ENCODE peak calls at places on chromosomes 12 and 14, in ten cellular contexts. J, V, O, F, R, I, C, B, Y and Q are unnamed samples.

GRCh38 chr12:51833446-51834227 is 14.9 kb downstream of the FIGNL2 start:
- DNase-seq in J (no peak), V (no peak), O (no peak), F (no peak), R (no peak), I (peak), C (no peak), B (no peak), Y (no peak), Q (no peak)

GRCh38 chr12:133058203-133059125 is 21.2 kb downstream of the ZNF84 start:
- DNase-seq in J (no peak), V (no peak), O (no peak), F (peak), R (no peak), I (no peak), C (no peak), B (no peak), Y (no peak), Q (no peak)

GRCh38 chr14:91898256-91898843 is 31.0 kb upstream of the TC2N start:
- DNase-seq in J (no peak), V (no peak), O (no peak), F (no peak), R (no peak), I (no peak), C (no peak), B (no peak), Y (no peak), Q (no peak)

GRCh38 chr12:53180931-53181645 is 363 bp upstream of the CSAD start:
- DNase-seq in J (peak), V (peak), O (no peak), F (peak), R (peak), I (peak), C (peak), B (peak), Y (peak), Q (peak)

GRCh38 chr14:64444984-64445845 is 20.1 kb upstream of the AKAP5 start:
- DNase-seq in J (no peak), V (no peak), O (peak), F (peak), R (peak), I (no peak), C (no peak), B (peak), Y (no peak), Q (no peak)

GRCh38 chr14:56659964-56660551 is 80.5 kb downstream of the TMEM260 start:
- DNase-seq in J (no peak), V (no peak), O (peak), F (peak), R (no peak), I (no peak), C (peak), B (no peak), Y (peak), Q (no peak)

GRCh38 chr12:109761631-109761950 is 48.0 kb downstream of the FAM222A start:
- DNase-seq in J (no peak), V (no peak), O (no peak), F (no peak), R (peak), I (peak), C (no peak), B (no peak), Y (peak), Q (no peak)

GRCh38 chr12:6626654-6627283 is 9.0 kb downstream of the LPAR5 start:
- DNase-seq in J (no peak), V (no peak), O (no peak), F (no peak), R (no peak), I (no peak), C (no peak), B (no peak), Y (no peak), Q (no peak)

GRCh38 chr12:2792670-2793500 is 1.9 kb upstream of the FKBP4 start:
- DNase-seq in J (no peak), V (no peak), O (no peak), F (no peak), R (no peak), I (no peak), C (no peak), B (no peak), Y (no peak), Q (no peak)

GRCh38 chr12:52268212-52268611 is 6.2 kb upstream of the KRT86 start:
- DNase-seq in J (no peak), V (no peak), O (no peak), F (peak), R (no peak), I (no peak), C (no peak), B (no peak), Y (no peak), Q (no peak)

GRCh38 chr12:132600048-132601032 is 10.0 kb downstream of the LRCOL1 start:
- DNase-seq in J (peak), V (peak), O (no peak), F (peak), R (peak), I (peak), C (peak), B (peak), Y (peak), Q (peak)

GRCh38 chr12:120231316-120232011 is 30.6 kb upstream of the RPLP0 start:
- DNase-seq in J (no peak), V (peak), O (peak), F (peak), R (no peak), I (peak), C (no peak), B (peak), Y (no peak), Q (no peak)

GRCh38 chr12:93178154-93178878 is 199.4 kb upstream of the NUDT4 start:
- DNase-seq in J (no peak), V (no peak), O (no peak), F (no peak), R (no peak), I (no peak), C (no peak), B (no peak), Y (no peak), Q (no peak)

GRCh38 chr12:38872181-38872580 is 33.2 kb downstream of the CPNE8 start:
- DNase-seq in J (no peak), V (no peak), O (no peak), F (no peak), R (no peak), I (no peak), C (no peak), B (no peak), Y (no peak), Q (no peak)

GRCh38 chr12:48917857-48918537 is 7.3 kb downstream of the FKBP11 start:
- DNase-seq in J (no peak), V (no peak), O (no peak), F (no peak), R (no peak), I (no peak), C (no peak), B (no peak), Y (no peak), Q (no peak)

GRCh38 chr12:28974890-28975289 is 174.2 kb upstream of the FAR2 start:
- DNase-seq in J (no peak), V (no peak), O (no peak), F (no peak), R (no peak), I (no peak), C (no peak), B (no peak), Y (no peak), Q (no peak)

GRCh38 chr12:42372154-42372791 is 46.3 kb downstream of the PPHLN1 start:
- DNase-seq in J (no peak), V (no peak), O (peak), F (peak), R (peak), I (no peak), C (peak), B (peak), Y (peak), Q (no peak)

GRCh38 chr12:20716037-20716436 is 20.9 kb downstream of the SLCO1C1 start:
- DNase-seq in J (no peak), V (no peak), O (no peak), F (no peak), R (no peak), I (no peak), C (no peak), B (no peak), Y (no peak), Q (no peak)

GRCh38 chr12:130863298-130863697 is 8.6 kb upstream of the RAN start:
- DNase-seq in J (no peak), V (no peak), O (no peak), F (no peak), R (no peak), I (no peak), C (no peak), B (no peak), Y (no peak), Q (no peak)

GRCh38 chr12:13727707-13728147 is 253.7 kb downstream of the GRIN2B start:
- DNase-seq in J (no peak), V (no peak), O (no peak), F (no peak), R (no peak), I (no peak), C (no peak), B (no peak), Y (no peak), Q (no peak)

GRCh38 chr14:61661471-61661988 is 33.8 kb upstream of the HIF1A start:
- DNase-seq in J (no peak), V (no peak), O (peak), F (peak), R (no peak), I (no peak), C (no peak), B (no peak), Y (no peak), Q (no peak)

GRCh38 chr14:64718762-64719161 is 14.5 kb downstream of the PLEKHG3 start:
- DNase-seq in J (no peak), V (no peak), O (no peak), F (no peak), R (no peak), I (no peak), C (no peak), B (no peak), Y (no peak), Q (no peak)

GRCh38 chr14:25303934-25304333 is 254.0 kb upstream of the STXBP6 start:
- DNase-seq in J (no peak), V (no peak), O (no peak), F (no peak), R (no peak), I (no peak), C (no peak), B (no peak), Y (no peak), Q (no peak)

GRCh38 chr12:57222286-57223190 is 5.9 kb downstream of the NXPH4 start:
- DNase-seq in J (no peak), V (no peak), O (no peak), F (no peak), R (no peak), I (no peak), C (no peak), B (no peak), Y (no peak), Q (no peak)

GRCh38 chr12:19726592-19726991 is 287.3 kb downstream of the AEBP2 start:
- DNase-seq in J (no peak), V (no peak), O (no peak), F (no peak), R (no peak), I (no peak), C (no peak), B (no peak), Y (no peak), Q (no peak)

GRCh38 chr14:104874571-104875411 is 9.7 kb downstream of the CEP170B start:
- DNase-seq in J (no peak), V (no peak), O (no peak), F (no peak), R (peak), I (peak), C (no peak), B (no peak), Y (no peak), Q (peak)

GRCh38 chr12:65163755-65164154 is 5.6 kb upstream of the LEMD3 start:
- DNase-seq in J (no peak), V (no peak), O (no peak), F (no peak), R (no peak), I (no peak), C (no peak), B (no peak), Y (no peak), Q (no peak)

GRCh38 chr12:123767613-123768012 is 5.5 kb downstream of the DNAH10 start:
- DNase-seq in J (no peak), V (no peak), O (no peak), F (no peak), R (no peak), I (no peak), C (no peak), B (peak), Y (no peak), Q (no peak)

GRCh38 chr12:131250028-131250950 is 296.6 kb downstream of the ADGRD1 start:
- DNase-seq in J (no peak), V (no peak), O (no peak), F (no peak), R (no peak), I (peak), C (no peak), B (no peak), Y (no peak), Q (peak)

GRCh38 chr14:34501997-34502396 is 37.5 kb downstream of the EAPP start:
- DNase-seq in J (no peak), V (no peak), O (no peak), F (peak), R (no peak), I (no peak), C (no peak), B (no peak), Y (no peak), Q (no peak)

GRCh38 chr14:75096959-75097358 is 27.5 kb downstream of the ZC2HC1C start:
- DNase-seq in J (no peak), V (no peak), O (no peak), F (no peak), R (no peak), I (no peak), C (no peak), B (no peak), Y (no peak), Q (peak)

GRCh38 chr14:95784137-95784536 is 70.2 kb upstream of the TCL1A start:
- DNase-seq in J (peak), V (no peak), O (no peak), F (peak), R (peak), I (no peak), C (no peak), B (peak), Y (no peak), Q (no peak)